ENCODE peak calls at places on chromosomes 11 and 22, in five cellular contexts. E is PC-3, P is ovary, T is A673, R is esophagus squamous epithelium. U is an unnamed sample. For H3K36me3, the result is how much of the 10 kb centered on the place peaks cover.

GRCh38 chr11:75562048-75562835 is at the start of gene SERPINH1:
- DNase-seq in E (peak), P (peak), T (peak), R (no peak), U (peak)

GRCh38 chr11:8018742-8019631 is 31.9 kb downstream of the EIF3F start:
- DNase-seq in E (peak), P (peak), T (peak), R (no peak), U (peak)

GRCh38 chr11:75827562-75827961 is 12.6 kb downstream of the UVRAG start:
- DNase-seq in E (no peak), P (no peak), T (no peak), R (no peak), U (no peak)

GRCh38 chr11:131195801-131196517 is 174.5 kb upstream of the NTM start:
- DNase-seq in E (peak), P (peak), T (peak), R (no peak), U (peak)

GRCh38 chr11:92512204-92512569 is 287.6 kb downstream of the FAT3 start:
- DNase-seq in E (no peak), P (no peak), T (no peak), R (no peak), U (no peak)

GRCh38 chr11:119121008-119121810 is at the start of gene HINFP:
- DNase-seq in E (peak), P (peak), T (peak), R (peak), U (peak)

GRCh38 chr11:108870373-108871020 is 205.6 kb downstream of the DDX10 start:
- DNase-seq in E (peak), P (no peak), T (peak), R (no peak), U (no peak)

GRCh38 chr11:79393362-79394043 is 47.3 kb downstream of the TENM4 start:
- DNase-seq in E (peak), P (no peak), T (no peak), R (no peak), U (no peak)

GRCh38 chr11:24637520-24637919 is 140.7 kb downstream of the LUZP2 start:
- DNase-seq in E (peak), P (no peak), T (no peak), R (no peak), U (no peak)

GRCh38 chr11:61480936-61481335 is 27.6 kb upstream of the LRRC10B start:
- DNase-seq in E (peak), P (no peak), T (no peak), R (no peak), U (no peak)

GRCh38 chr22:22449819-22450218 is 58.7 kb downstream of the ZNF280B start:
- DNase-seq in E (no peak), P (no peak), T (no peak), R (no peak), U (no peak)

GRCh38 chr22:23245045-23245798 is 64.9 kb downstream of the BCR start:
- DNase-seq in E (no peak), P (no peak), T (no peak), R (no peak), U (no peak)

GRCh38 chr11:18731949-18732821 is 6.2 kb upstream of the IGSF22 start:
- DNase-seq in E (peak), P (peak), T (peak), R (no peak), U (peak)

GRCh38 chr11:93823210-93823609 is 27.2 kb downstream of the VSTM5 start:
- DNase-seq in E (no peak), P (no peak), T (no peak), R (no peak), U (no peak)

GRCh38 chr11:65920035-65920802 is 993 bp downstream of the DRAP1 start:
- DNase-seq in E (peak), P (peak), T (no peak), R (no peak), U (no peak)

GRCh38 chr11:110908401-110909106 is 196.3 kb upstream of the ARHGAP20 start:
- DNase-seq in E (peak), P (no peak), T (no peak), R (no peak), U (no peak)

GRCh38 chr11:94895451-94895850 is 77.9 kb downstream of the CWC15 start:
- DNase-seq in E (no peak), P (no peak), T (peak), R (no peak), U (no peak)

DNA sequence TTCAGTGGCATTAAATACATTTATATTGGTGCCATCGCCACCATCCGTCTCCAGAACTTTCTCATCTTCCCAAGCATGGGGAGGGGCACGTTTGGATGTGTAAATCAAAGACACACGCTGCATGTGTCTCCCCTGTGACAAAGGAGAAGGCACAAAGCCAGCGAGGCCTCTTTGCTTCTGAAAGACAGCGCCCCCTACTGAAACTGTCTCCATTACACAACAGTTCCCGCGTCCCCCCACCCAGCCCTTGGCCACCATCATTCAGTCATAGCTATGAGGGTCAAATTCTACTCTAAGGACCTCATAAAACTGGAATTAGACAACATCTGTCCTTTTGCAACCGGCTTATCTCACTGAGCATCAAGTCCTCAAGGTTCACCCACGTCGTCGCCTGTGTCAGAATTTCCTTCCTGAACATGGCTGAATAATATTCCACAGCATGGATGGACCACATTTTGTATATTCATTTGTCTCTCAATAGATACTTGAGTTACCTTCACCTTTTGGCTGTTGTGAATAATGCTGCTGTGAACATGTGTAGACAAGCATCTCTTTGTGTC is 64.8 kb downstream of the IGF2 start:
- DNase-seq in E (no peak), P (no peak), T (peak), R (no peak), U (no peak)
- TF ChIP-seq CTCF in E (peak), P (no peak), T (peak), R (no peak), U (no peak)

DNA sequence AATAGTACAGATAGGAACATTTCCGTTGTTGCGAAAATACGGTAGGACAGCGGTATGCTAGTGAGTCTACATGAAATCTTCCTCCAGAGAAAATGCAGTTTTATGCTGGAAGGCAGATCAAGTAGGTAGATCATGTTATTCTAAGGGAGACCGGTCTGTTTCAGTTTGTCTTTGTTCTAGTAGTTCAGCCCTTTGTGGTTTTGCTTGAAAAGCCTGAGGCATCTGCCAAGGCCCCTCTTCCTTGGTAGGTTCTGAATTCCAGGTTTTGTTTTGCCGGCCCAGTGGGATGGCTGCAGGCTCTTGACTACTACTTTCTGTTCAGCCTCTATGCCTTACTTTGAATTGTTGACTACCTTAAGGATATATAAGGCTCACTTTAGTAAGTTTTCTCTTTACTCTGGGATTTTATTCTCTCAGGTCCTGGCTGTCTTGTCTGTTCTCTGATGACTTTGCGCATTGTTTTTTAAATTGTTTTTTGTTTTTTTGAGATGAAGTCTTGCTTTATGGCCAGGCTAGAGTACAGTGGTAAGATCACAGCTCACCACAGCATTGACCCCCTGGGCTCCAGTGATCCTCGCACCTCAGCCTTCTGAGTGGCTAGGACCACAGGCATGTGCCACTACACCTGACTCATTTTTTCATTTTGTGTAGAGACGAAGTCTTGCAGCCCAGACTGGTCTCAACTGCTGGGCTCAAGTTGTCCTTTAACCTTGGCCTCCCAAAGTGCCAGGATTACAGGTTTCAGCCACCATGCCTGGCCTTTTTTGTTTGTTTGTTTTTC is 53.7 kb downstream of the HIPK3 start:
- DNase-seq in E (no peak), P (no peak), T (no peak), R (no peak), U (no peak)
- H3K36me3 ChIP-seq in E (under half), P (under half), T (under half), R (under half), U (under half)

GRCh38 chr11:58059011-58059358 is 28.2 kb downstream of the OR6Q1 start:
- DNase-seq in E (peak), P (no peak), T (no peak), R (no peak), U (no peak)
- H3K27ac ChIP-seq in E (no peak), P (no peak), T (no peak), R (no peak), U (no peak)

DNA sequence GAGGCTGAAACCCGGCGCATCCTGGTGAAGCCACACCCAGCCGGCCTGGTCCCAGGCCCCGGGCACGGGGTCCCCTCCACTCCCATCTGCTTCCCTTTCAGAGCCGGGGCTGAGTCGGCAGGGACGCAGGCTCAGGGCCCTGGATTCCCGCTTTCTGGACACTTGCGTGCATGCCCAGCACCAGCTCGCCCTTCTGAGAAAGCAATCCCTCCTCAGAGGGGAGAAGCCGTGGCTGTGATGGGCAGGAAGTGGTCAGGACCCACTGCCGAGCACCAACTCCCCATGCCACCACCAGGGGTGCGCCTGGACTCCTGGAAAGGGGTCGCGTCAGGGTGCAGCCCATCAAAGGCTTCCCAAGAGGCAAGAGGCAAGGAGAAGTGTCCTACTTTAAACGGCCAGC is 15.1 kb downstream of the CDKN1C start:
- DNase-seq in E (no peak), P (no peak), T (no peak), R (no peak), U (no peak)
- TF ChIP-seq CTCF in E (no peak), P (no peak), T (no peak), R (no peak), U (no peak)

DNA sequence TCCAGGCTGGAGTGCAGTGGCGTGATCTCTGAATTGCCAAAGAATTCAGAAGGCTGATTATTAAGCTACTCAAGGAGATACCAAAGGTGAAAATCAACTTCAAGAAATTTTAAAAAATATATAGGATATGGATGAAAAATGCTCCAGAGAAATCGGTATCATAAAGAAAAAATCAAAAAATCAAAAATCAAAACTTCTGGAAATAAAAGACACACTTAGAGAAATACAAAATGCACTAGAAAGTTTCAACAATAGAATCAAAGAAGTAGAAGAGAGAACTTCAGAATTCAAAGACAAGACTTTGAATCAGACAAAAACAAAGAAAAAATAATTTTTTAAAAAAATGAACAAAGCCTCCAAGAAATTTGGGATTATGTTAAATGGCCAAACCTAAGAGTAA is 45.6 kb upstream of the CLTCL1 start:
- DNase-seq in E (no peak), P (no peak), T (no peak), R (no peak), U (no peak)
- H3K36me3 ChIP-seq in E (half or more), P (under half), T (under half), R (under half), U (under half)

DNA sequence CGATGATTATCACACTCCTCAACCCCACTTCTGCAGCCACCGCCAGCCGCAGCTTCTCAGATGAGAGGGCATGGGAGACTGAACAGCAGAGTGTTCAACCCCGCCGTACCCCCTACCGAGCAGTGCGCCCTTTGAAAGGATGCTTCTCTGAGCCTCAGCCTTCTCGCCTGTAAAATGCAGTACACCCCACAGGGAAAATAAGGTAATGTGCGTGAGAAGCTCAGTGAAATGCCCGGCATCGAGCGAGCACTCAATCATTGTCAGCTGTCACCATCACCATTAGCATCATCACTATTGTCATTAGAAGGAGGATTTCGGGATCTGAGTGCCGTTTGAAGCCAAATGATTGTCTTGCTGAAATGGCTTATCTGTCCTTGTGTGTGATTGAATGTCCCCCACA is 13.6 kb downstream of the TRIM29 start:
- DNase-seq in E (no peak), P (no peak), T (no peak), R (no peak), U (no peak)
- H3K27ac ChIP-seq in E (peak), P (no peak), T (no peak), R (peak), U (no peak)

GRCh38 chr11:34890812-34891211 is 25.4 kb downstream of the APIP start:
- DNase-seq in E (peak), P (no peak), T (peak), R (no peak), U (no peak)

GRCh38 chr11:34891611-34892010 is 24.6 kb downstream of the APIP start:
- DNase-seq in E (no peak), P (no peak), T (no peak), R (no peak), U (no peak)

GRCh38 chr11:34886609-34887008 is 29.6 kb downstream of the APIP start:
- DNase-seq in E (peak), P (no peak), T (no peak), R (no peak), U (no peak)

GRCh38 chr11:34887260-34887659 is 28.9 kb downstream of the APIP start:
- DNase-seq in E (no peak), P (no peak), T (no peak), R (no peak), U (no peak)

GRCh38 chr11:34890089-34890488 is 26.1 kb downstream of the APIP start:
- DNase-seq in E (peak), P (no peak), T (no peak), R (no peak), U (no peak)
- TF ChIP-seq CTCF in E (peak), P (no peak), T (peak), R (peak), U (no peak)

DNA sequence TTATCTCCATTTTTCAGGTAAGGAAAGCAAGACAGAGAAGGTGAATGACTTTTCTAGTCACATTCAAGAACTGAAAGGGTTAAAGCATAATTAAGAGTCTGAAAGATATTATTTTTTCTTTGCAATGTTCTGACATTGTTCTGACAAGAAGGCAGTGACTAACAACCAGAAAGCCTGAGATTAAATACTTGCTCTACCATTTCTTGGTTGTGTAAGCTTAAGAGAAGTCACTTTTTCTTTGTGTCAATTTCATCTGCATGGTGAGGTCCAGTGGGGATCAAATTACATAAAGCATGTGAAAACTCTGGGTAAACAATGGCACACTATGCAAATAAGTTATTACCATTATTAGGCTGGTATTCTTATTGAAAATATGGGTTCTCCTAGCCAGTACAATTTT is 73.7 kb downstream of the PHF21A start:
- DNase-seq in E (peak), P (no peak), T (peak), R (no peak), U (no peak)
- H3K36me3 ChIP-seq in E (under half), P (under half), T (under half), R (under half), U (under half)

GRCh38 chr11:73446766-73447165 is 70.6 kb downstream of the RELT start:
- DNase-seq in E (no peak), P (no peak), T (no peak), R (no peak), U (no peak)

GRCh38 chr11:73445980-73446379 is 69.8 kb downstream of the RELT start:
- DNase-seq in E (no peak), P (no peak), T (peak), R (no peak), U (no peak)
- H3K27ac ChIP-seq in E (no peak), P (no peak), T (no peak), R (no peak), U (no peak)